ENCODE peak calls at places on chromosomes 16 and 17, in ten cellular contexts. X is fibroblast of lung, W is prostate gland, Q is epithelial cell of esophagus, B is WERI-Rb-1, K is right atrium auricular region, G is cardiac fibroblast, M is IMR-90, S is Peyer's patch, H is body of pancreas. E is an unnamed sample.

GRCh38 chr17:41814195-41814594 is 1.4 kb downstream of the FKBP10 start:
- DNase-seq in X (peak; percentile 29), W (no peak), Q (no peak), B (no peak), K (no peak), G (peak; percentile 49), M (peak; percentile 36), S (no peak), H (no peak), E (no peak)

GRCh38 chr17:43068570-43069367 is 43.7 kb downstream of the RND2 start:
- DNase-seq in X (no peak), W (no peak), Q (no peak), B (no peak), K (no peak), G (no peak), M (no peak), S (no peak), H (no peak), E (no peak)

GRCh38 chr17:29412780-29413565 is 22.8 kb downstream of the TAOK1 start:
- DNase-seq in X (peak; percentile 89), W (no peak), Q (peak; percentile 53), B (no peak), K (no peak), G (peak; percentile 46), M (peak; percentile 78), S (no peak), H (no peak), E (peak; percentile 95)

GRCh38 chr16:14284930-14285541 is 213.9 kb downstream of the MRTFB start:
- DNase-seq in X (no peak), W (no peak), Q (peak; percentile 76), B (no peak), K (no peak), G (peak; percentile 77), M (no peak), S (no peak), H (peak; percentile 71), E (peak; percentile 67)

GRCh38 chr17:80252871-80253270 is 7.8 kb upstream of the RNF213 start:
- DNase-seq in X (peak; percentile 19), W (peak; percentile 71), Q (peak; percentile 82), B (peak; percentile 92), K (no peak), G (peak; percentile 18), M (no peak), S (peak; percentile 88), H (peak; percentile 76), E (no peak)

GRCh38 chr17:66673668-66674276 is 161.1 kb upstream of the CACNG5 start:
- DNase-seq in X (peak; percentile 62), W (peak; percentile 73), Q (peak; percentile 74), B (peak; percentile 53), K (no peak), G (peak; percentile 75), M (peak; percentile 72), S (peak; percentile 63), H (peak; percentile 51), E (peak; percentile 69)

GRCh38 chr16:9091867-9092281 is 430 bp downstream of the HAPSTR1 start:
- DNase-seq in X (no peak), W (peak; percentile 16), Q (peak; percentile 44), B (peak; percentile 27), K (no peak), G (peak; percentile 43), M (no peak), S (peak; percentile 69), H (peak; percentile 46), E (peak; percentile 35)

GRCh38 chr17:35022536-35023063 is 40.9 kb downstream of the RFFL start:
- DNase-seq in X (peak; percentile 93), W (peak; percentile 83), Q (peak; percentile 89), B (no peak), K (peak; percentile 88), G (peak; percentile 89), M (peak; percentile 87), S (peak; percentile 84), H (peak; percentile 76), E (peak; percentile 78)

GRCh38 chr17:48241131-48241591 is 133.6 kb downstream of the SNX11 start:
- DNase-seq in X (peak; percentile 82), W (no peak), Q (peak; percentile 30), B (no peak), K (peak; percentile 59), G (peak; percentile 89), M (peak; percentile 42), S (no peak), H (peak; percentile 52), E (peak; percentile 81)

GRCh38 chr17:72333570-72333969 is 212.8 kb downstream of the SOX9 start:
- DNase-seq in X (no peak), W (no peak), Q (no peak), B (no peak), K (no peak), G (no peak), M (no peak), S (no peak), H (no peak), E (no peak)

GRCh38 chr16:81095953-81096714 is at the start of gene GCSH:
- DNase-seq in X (peak; percentile 99), W (peak; percentile 100), Q (peak; percentile 100), B (peak; percentile 96), K (peak; percentile 98), G (peak; percentile 99), M (peak; percentile 98), S (peak; percentile 99), H (peak; percentile 99), E (peak; percentile 98)

GRCh38 chr17:77848257-77848656 is 110.2 kb upstream of the TNRC6C start:
- DNase-seq in X (no peak), W (no peak), Q (no peak), B (no peak), K (no peak), G (no peak), M (no peak), S (no peak), H (no peak), E (no peak)

GRCh38 chr17:17849863-17850373 is 13.1 kb upstream of the SREBF1 start:
- DNase-seq in X (peak; percentile 47), W (no peak), Q (no peak), B (no peak), K (peak; percentile 73), G (peak; percentile 74), M (peak; percentile 43), S (peak; percentile 75), H (peak; percentile 52), E (peak; percentile 37)
- TF ChIP-seq CTCF in X (peak; percentile 33), W (no peak), Q (no peak), B (no peak), K (no peak), G (peak; percentile 21), M (peak; percentile 34), S (no peak), H (no peak), E (peak; percentile 39)

DNA sequence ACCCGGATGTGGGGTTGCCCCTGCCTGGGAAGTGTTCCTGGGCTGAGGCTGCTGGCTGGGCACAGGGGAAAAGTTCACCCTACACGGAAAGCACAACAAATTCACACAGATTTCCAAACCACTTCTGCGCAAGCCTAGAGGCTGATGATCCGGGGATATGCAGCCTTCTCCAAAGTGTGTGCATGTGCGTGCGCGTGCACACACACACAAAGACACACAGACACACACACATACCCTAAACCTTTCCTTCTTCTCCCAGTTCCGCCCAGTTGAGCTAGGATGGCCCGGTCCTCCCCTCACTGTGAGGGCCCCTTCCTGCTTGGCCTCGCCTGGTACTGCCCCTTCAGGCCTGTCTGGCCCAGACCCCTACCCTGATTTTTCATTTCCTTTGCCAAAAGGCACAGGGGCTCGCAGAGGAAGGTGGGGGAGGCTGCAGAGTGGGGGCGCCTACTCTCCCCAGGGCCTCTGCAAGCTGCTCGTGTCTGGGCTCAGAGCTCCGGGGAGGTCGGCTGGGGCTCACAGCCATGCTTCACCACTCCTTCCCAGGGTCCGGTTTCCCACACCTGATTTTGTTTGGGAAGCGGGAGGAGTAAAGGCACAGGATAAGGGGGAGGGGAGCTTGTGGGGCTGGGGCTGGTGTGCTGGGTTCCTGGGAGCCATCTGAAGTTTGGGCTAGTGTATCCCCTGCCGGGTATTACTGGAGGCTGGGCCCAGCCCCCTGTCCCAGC is 144.7 kb downstream of the ENGASE start:
- DNase-seq in X (no peak), W (no peak), Q (no peak), B (no peak), K (no peak), G (no peak), M (no peak), S (no peak), H (no peak), E (no peak)
- H3K4me3 ChIP-seq in X (no peak overlapping the region), W (no peak overlapping the region), Q (no peak overlapping the region), B (no peak overlapping the region), K (no peak overlapping the region), G (no peak overlapping the region), M (no peak overlapping the region), S (no peak overlapping the region), H (no peak overlapping the region), E (no peak overlapping the region)

GRCh38 chr16:89557230-89557935 is 3.1 kb upstream of the RPL13 start:
- DNase-seq in X (peak; percentile 65), W (peak; percentile 56), Q (peak; percentile 82), B (peak; percentile 75), K (peak; percentile 85), G (peak; percentile 85), M (peak; percentile 80), S (peak; percentile 91), H (peak; percentile 81), E (peak; percentile 61)
- TF ChIP-seq CTCF in X (peak; percentile 67), W (no peak), Q (peak; percentile 84), B (peak; percentile 85), K (peak; percentile 59), G (peak; percentile 96), M (peak; percentile 82), S (peak; percentile 69), H (peak; percentile 60), E (peak; percentile 73)

DNA sequence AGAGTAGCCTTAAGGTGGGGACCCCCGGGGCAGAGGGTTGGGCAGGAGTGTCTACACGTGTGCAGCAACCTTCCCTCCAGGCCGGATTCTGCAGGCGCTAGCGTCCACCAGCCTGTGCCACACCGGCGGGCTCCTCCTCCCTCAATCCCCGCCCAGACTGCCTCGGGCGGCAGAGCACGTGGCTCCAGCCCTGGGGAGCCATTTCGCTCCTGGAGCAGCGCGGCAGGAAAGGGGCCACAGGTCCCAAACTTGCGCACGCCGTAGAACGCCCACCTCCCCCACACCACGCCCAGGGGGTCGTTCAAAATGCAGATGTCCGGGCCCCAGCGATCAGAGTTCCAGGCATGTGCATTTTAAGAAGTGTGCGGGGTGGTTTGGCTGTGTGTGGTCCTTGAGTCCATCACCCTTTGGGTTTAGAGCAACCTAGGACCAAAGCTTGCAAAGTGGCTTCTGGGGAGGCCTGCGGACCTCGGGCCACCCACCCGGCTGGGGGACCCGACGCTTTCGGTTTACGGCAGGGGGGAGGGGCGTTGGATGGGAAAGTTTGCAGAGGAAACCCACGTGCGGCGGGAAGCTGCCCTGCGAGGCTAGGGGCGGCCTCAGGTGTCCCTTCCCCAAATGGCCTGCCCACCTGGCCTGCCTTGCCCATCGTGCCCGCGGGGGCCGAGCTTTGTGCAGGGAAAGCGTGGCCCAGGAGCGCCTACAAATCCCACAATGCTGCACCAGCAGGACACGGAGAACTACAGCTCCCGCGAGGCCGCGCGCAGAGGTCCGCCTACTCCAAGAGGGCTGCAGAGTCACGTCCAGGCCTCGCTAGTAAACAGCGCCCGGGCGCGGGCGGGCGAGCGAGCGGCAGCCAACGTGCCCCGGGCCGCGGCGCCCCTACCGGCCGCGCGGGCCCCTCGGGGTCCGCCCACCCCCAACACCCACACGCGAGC is 1.4 kb downstream of the TFAP4 start:
- DNase-seq in X (peak; percentile 94), W (peak; percentile 93), Q (peak; percentile 96), B (peak; percentile 95), K (peak; percentile 93), G (peak; percentile 93), M (peak; percentile 91), S (peak; percentile 97), H (peak; percentile 96), E (peak; percentile 89)
- H3K4me3 ChIP-seq in X (peak overlapping the region; percentile 86), W (peak overlapping the region; percentile 89), Q (peak overlapping the region; percentile 81), B (peak overlapping the region; percentile 90), K (peak overlapping the region; percentile 96), G (peak overlapping the region; percentile 68), M (peak overlapping the region; percentile 83), S (peak overlapping the region; percentile 72), H (peak overlapping the region; percentile 98), E (peak overlapping the region; percentile 92)

E was measured in AG10803.